ENCODE peak calls at places on chromosomes 12 and 14, in nine cellular contexts. Q is naive thymus-derived CD4-positive, alpha-beta T cell; N is activated gamma-delta T cell treated with Interleukin-2 at 50 U/mL for 16 hours; I is activated T-helper 1 cell treated with anti-CD3 and anti-CD28 coated beads, Interleukin-12 subunit alpha, Interleukin-12 subunit beta, Interleukin-2, Interleukin-4 antibody, amounts not matched to agents 30 ng/mL and 10 ng/mL and 1 ng/mL, durations not matched to agents 14 hours and 24 hours and 36 hours; S is GM19239; F is lower lobe of right lung; E is GM12865; W is NCI-H1436; B is Ammon's horn. Z is an unnamed sample.

GRCh38 chr12:24596768-24597388 is 352.0 kb downstream of the BCAT1 start:
- DNase-seq in I (no peak), Q (no peak), W (peak), B (peak), E (peak), S (no peak), N (no peak), F (no peak), Z (peak)

GRCh38 chr12:71449373-71450070 is 9.9 kb downstream of the LGR5 start:
- DNase-seq in Q (no peak), E (no peak), W (peak), F (no peak), B (no peak), S (no peak), I (no peak), N (no peak), Z (no peak)

GRCh38 chr14:41830679-41831078 is 224.0 kb downstream of the LRFN5 start:
- DNase-seq in I (no peak), Q (no peak), W (no peak), S (no peak), N (no peak), F (no peak), E (no peak), B (peak), Z (no peak)

GRCh38 chr14:95140060-95140858 is 17.1 kb downstream of the DICER1 start:
- DNase-seq in N (no peak), I (no peak), B (peak), E (no peak), S (no peak), Q (no peak), F (no peak), W (no peak), Z (no peak)

GRCh38 chr14:36660736-36661505 is 739 bp upstream of the PAX9 start:
- DNase-seq in I (no peak), B (no peak), E (no peak), Q (no peak), N (no peak), F (no peak), W (peak), S (no peak), Z (no peak)

GRCh38 chr12:47078733-47079364 is 572 bp upstream of the PCED1B start:
- DNase-seq in N (peak), B (no peak), W (peak), F (peak), Q (peak), S (no peak), E (no peak), I (peak), Z (no peak)

GRCh38 chr12:1533602-1534304 is 60.6 kb downstream of the FBXL14 start:
- DNase-seq in E (peak), I (peak), B (no peak), Q (peak), W (no peak), S (peak), F (no peak), N (peak), Z (peak)

GRCh38 chr12:120224304-120225199 is 23.6 kb upstream of the RPLP0 start:
- DNase-seq in S (no peak), Q (no peak), W (peak), F (peak), B (peak), E (no peak), I (no peak), N (no peak), Z (peak)

GRCh38 chr12:120720234-120720968 is 5.2 kb upstream of the ACADS start:
- DNase-seq in I (no peak), W (no peak), E (no peak), N (no peak), Q (no peak), S (no peak), B (peak), F (no peak), Z (peak)

GRCh38 chr14:79161576-79161975 is 991.4 kb downstream of the NRXN3 start:
- DNase-seq in S (no peak), W (no peak), B (no peak), I (no peak), E (no peak), F (no peak), N (no peak), Q (no peak), Z (peak)

GRCh38 chr14:35332517-35333346 is 40.5 kb downstream of the PSMA6 start:
- DNase-seq in I (peak), F (no peak), W (peak), S (no peak), E (peak), B (no peak), Q (peak), N (no peak), Z (peak)

GRCh38 chr12:97375310-97375709 is 87.3 kb upstream of the RMST start:
- DNase-seq in W (no peak), S (no peak), N (no peak), I (no peak), Q (no peak), F (no peak), E (no peak), B (no peak), Z (no peak)

GRCh38 chr14:69077841-69078240 is 75.1 kb downstream of the DCAF5 start:
- DNase-seq in Q (no peak), N (no peak), W (no peak), B (no peak), E (no peak), S (no peak), F (no peak), I (no peak), Z (no peak)

GRCh38 chr12:65965358-65965757 is 141.1 kb downstream of the HMGA2 start:
- DNase-seq in S (no peak), F (no peak), W (no peak), Q (no peak), I (no peak), N (no peak), E (no peak), B (no peak), Z (no peak)

GRCh38 chr12:106954462-106955376 is 988 bp upstream of the TMEM263 start:
- DNase-seq in B (peak), E (no peak), N (peak), I (peak), W (no peak), S (peak), F (peak), Q (no peak), Z (no peak)

GRCh38 chr12:14460212-14460841 is 94.8 kb downstream of the ATF7IP start:
- DNase-seq in I (no peak), S (no peak), W (no peak), F (no peak), E (no peak), Q (no peak), N (no peak), B (no peak), Z (no peak)

GRCh38 chr12:32390572-32391219 is 8.7 kb upstream of the FGD4 start:
- DNase-seq in F (peak), B (no peak), I (no peak), S (no peak), W (no peak), E (no peak), N (no peak), Q (peak), Z (no peak)

GRCh38 chr12:26121841-26122680 is 2.8 kb downstream of the BHLHE41 start:
- DNase-seq in S (no peak), N (no peak), I (peak), E (peak), B (no peak), Q (peak), W (no peak), F (peak), Z (peak)

GRCh38 chr12:3564861-3565260 is 73.9 kb downstream of the PRMT8 start:
- DNase-seq in I (no peak), F (no peak), E (no peak), N (no peak), B (no peak), S (no peak), Q (no peak), W (no peak), Z (no peak)

GRCh38 chr12:100156731-100157426 is 14.2 kb upstream of the BLTP3B start:
- DNase-seq in W (no peak), S (no peak), F (no peak), N (no peak), Q (no peak), E (no peak), I (no peak), B (no peak), Z (no peak)

GRCh38 chr14:100708349-100709217 is 18.1 kb upstream of the DLK1 start:
- DNase-seq in I (no peak), W (no peak), F (peak), Q (no peak), N (no peak), B (no peak), E (no peak), S (no peak), Z (no peak)

GRCh38 chr14:61466249-61466904 is 145.0 kb downstream of the PRKCH start:
- DNase-seq in S (no peak), F (no peak), I (no peak), Q (no peak), N (no peak), E (no peak), W (no peak), B (no peak), Z (no peak)

GRCh38 chr12:111192657-111193056 is 176.2 kb downstream of the PHETA1 start:
- DNase-seq in S (no peak), E (no peak), B (no peak), Q (no peak), F (no peak), W (no peak), I (no peak), N (no peak), Z (no peak)

GRCh38 chr12:30286345-30286926 is 409.2 kb downstream of the IPO8 start:
- DNase-seq in E (peak), N (no peak), F (no peak), S (no peak), I (no peak), B (no peak), W (no peak), Q (no peak), Z (peak)

GRCh38 chr14:20278414-20278813 is 27.3 kb downstream of the TTC5 start:
- DNase-seq in I (no peak), F (peak), E (no peak), B (peak), W (no peak), N (no peak), Q (no peak), S (no peak), Z (peak)

GRCh38 chr14:64234877-64235651 is 59.1 kb downstream of the ESR2 start:
- DNase-seq in F (no peak), B (no peak), S (no peak), E (peak), Q (no peak), I (no peak), W (peak), N (no peak), Z (no peak)

GRCh38 chr12:72296389-72296788 is 24.2 kb downstream of the TRHDE start:
- DNase-seq in F (no peak), Q (no peak), W (no peak), E (no peak), B (no peak), N (no peak), I (no peak), S (no peak), Z (no peak)

GRCh38 chr12:54584128-54584527 is 4.3 kb downstream of the PPP1R1A start:
- DNase-seq in I (no peak), Q (no peak), E (no peak), N (no peak), W (no peak), F (no peak), B (no peak), S (no peak), Z (no peak)

GRCh38 chr12:13336216-13336615 is 139.7 kb downstream of the EMP1 start:
- DNase-seq in W (no peak), N (no peak), B (no peak), S (no peak), Q (no peak), F (no peak), E (no peak), I (no peak), Z (no peak)